ENCODE peak calls at places on chromosomes 2 and 18, in six cellular contexts. T, Q, U, L, Y and C are unnamed samples.

GRCh38 chr2:128413718-128414341 is 95.2 kb upstream of the HS6ST1 start:
- DNase-seq in L (no peak), Y (no peak), T (no peak), U (no peak), Q (no peak), C (no peak)

GRCh38 chr2:164722604-164723338 is 101.5 kb upstream of the GRB14 start:
- DNase-seq in Y (no peak), T (no peak), U (no peak), Q (no peak), L (no peak), C (no peak)

GRCh38 chr2:118618279-118618678 is 229.2 kb downstream of the EN1 start:
- DNase-seq in Q (no peak), T (no peak), U (no peak), L (no peak), Y (no peak), C (no peak)

GRCh38 chr2:149034406-149034805 is 4.1 kb upstream of the LYPD6B start:
- DNase-seq in Q (no peak), U (no peak), T (no peak), L (no peak), Y (no peak), C (no peak)

GRCh38 chr2:237806334-237806733 is 7.8 kb downstream of the RBM44 start:
- DNase-seq in U (no peak), Y (no peak), L (no peak), Q (peak), T (no peak), C (no peak)

GRCh38 chr2:138078153-138078552 is 113.9 kb downstream of the HNMT start:
- DNase-seq in Q (no peak), T (no peak), Y (no peak), U (no peak), L (no peak), C (no peak)

GRCh38 chr2:216985658-216986141 is 125.8 kb upstream of the TNP1 start:
- DNase-seq in Y (no peak), Q (no peak), L (no peak), T (no peak), U (no peak), C (no peak)

GRCh38 chr18:69795785-69796184 is 151.9 kb downstream of the CD226 start:
- DNase-seq in T (no peak), U (no peak), Q (peak), L (no peak), Y (no peak), C (no peak)

GRCh38 chr2:112666764-112667122 is 21.0 kb downstream of the SLC20A1 start:
- DNase-seq in T (no peak), Y (no peak), U (no peak), Q (no peak), L (no peak), C (no peak)

GRCh38 chr2:126774761-126775160 is 118.8 kb downstream of the GYPC start:
- DNase-seq in U (no peak), Q (no peak), Y (no peak), T (no peak), L (no peak), C (no peak)